ENCODE peak calls at places on chromosomes 11 and 22, in seven cellular contexts. One of them, this sample, is unnamed.

GRCh38 chr11:16909375-16910035 is 104.7 kb downstream of the PLEKHA7 start:
- DNase-seq in GM23338: no peak
- DNase-seq in PC-3: no peak
- DNase-seq in fibroblast of lung: no peak
- DNase-seq in PC-9: no peak
- DNase-seq in endothelial cell of umbilical vein: no peak
- DNase-seq in neural progenitor cell: no peak
- DNase-seq in this sample: no peak

GRCh38 chr22:23204541-23205157 is 24.3 kb downstream of the BCR start:
- DNase-seq in GM23338: no peak
- DNase-seq in PC-3: no peak
- DNase-seq in fibroblast of lung: peak
- DNase-seq in PC-9: peak
- DNase-seq in endothelial cell of umbilical vein: no peak
- DNase-seq in neural progenitor cell: no peak
- DNase-seq in this sample: no peak

GRCh38 chr22:44969817-44970216 is 40.0 kb downstream of the PHF21B start:
- DNase-seq in GM23338: no peak
- DNase-seq in PC-3: no peak
- DNase-seq in fibroblast of lung: no peak
- DNase-seq in PC-9: no peak
- DNase-seq in endothelial cell of umbilical vein: no peak
- DNase-seq in neural progenitor cell: no peak
- DNase-seq in this sample: no peak

GRCh38 chr22:22378446-22379415 is 129.8 kb downstream of the ZNF280B start:
- DNase-seq in GM23338: no peak
- DNase-seq in PC-3: no peak
- DNase-seq in fibroblast of lung: no peak
- DNase-seq in PC-9: no peak
- DNase-seq in endothelial cell of umbilical vein: no peak
- DNase-seq in neural progenitor cell: no peak
- DNase-seq in this sample: no peak

GRCh38 chr22:45548991-45549736 is 46.5 kb downstream of the FBLN1 start:
- DNase-seq in GM23338: peak
- DNase-seq in PC-3: peak
- DNase-seq in fibroblast of lung: peak
- DNase-seq in PC-9: peak
- DNase-seq in endothelial cell of umbilical vein: no peak
- DNase-seq in neural progenitor cell: peak
- DNase-seq in this sample: peak

GRCh38 chr11:45997599-45997998 is 75.1 kb downstream of the LARGE2 start:
- DNase-seq in GM23338: no peak
- DNase-seq in PC-3: peak
- DNase-seq in fibroblast of lung: no peak
- DNase-seq in PC-9: no peak
- DNase-seq in endothelial cell of umbilical vein: no peak
- DNase-seq in neural progenitor cell: no peak
- DNase-seq in this sample: no peak

GRCh38 chr22:46473021-46473779 is 64.2 kb downstream of the CELSR1 start:
- DNase-seq in GM23338: no peak
- DNase-seq in PC-3: no peak
- DNase-seq in fibroblast of lung: no peak
- DNase-seq in PC-9: no peak
- DNase-seq in endothelial cell of umbilical vein: no peak
- DNase-seq in neural progenitor cell: no peak
- DNase-seq in this sample: no peak

GRCh38 chr11:94650756-94651155 is 83.6 kb downstream of the PIWIL4 start:
- DNase-seq in GM23338: no peak
- DNase-seq in PC-3: no peak
- DNase-seq in fibroblast of lung: no peak
- DNase-seq in PC-9: no peak
- DNase-seq in endothelial cell of umbilical vein: no peak
- DNase-seq in neural progenitor cell: no peak
- DNase-seq in this sample: no peak

GRCh38 chr22:47288640-47289039 is 526.2 kb downstream of the TBC1D22A start:
- DNase-seq in GM23338: no peak
- DNase-seq in PC-3: no peak
- DNase-seq in fibroblast of lung: no peak
- DNase-seq in PC-9: no peak
- DNase-seq in endothelial cell of umbilical vein: no peak
- DNase-seq in neural progenitor cell: no peak
- DNase-seq in this sample: no peak

GRCh38 chr11:126163074-126163700 is 48.3 kb downstream of the RPUSD4 start:
- DNase-seq in GM23338: no peak
- DNase-seq in PC-3: peak
- DNase-seq in fibroblast of lung: peak
- DNase-seq in PC-9: no peak
- DNase-seq in endothelial cell of umbilical vein: no peak
- DNase-seq in neural progenitor cell: peak
- DNase-seq in this sample: no peak

GRCh38 chr11:66476841-66477251 is 3.4 kb upstream of the DPP3 start:
- DNase-seq in GM23338: peak
- DNase-seq in PC-3: no peak
- DNase-seq in fibroblast of lung: no peak
- DNase-seq in PC-9: no peak
- DNase-seq in endothelial cell of umbilical vein: no peak
- DNase-seq in neural progenitor cell: peak
- DNase-seq in this sample: no peak

GRCh38 chr11:8709777-8710176 is 27.2 kb downstream of the RPL27A start:
- DNase-seq in GM23338: no peak
- DNase-seq in PC-3: no peak
- DNase-seq in fibroblast of lung: no peak
- DNase-seq in PC-9: no peak
- DNase-seq in endothelial cell of umbilical vein: no peak
- DNase-seq in neural progenitor cell: no peak
- DNase-seq in this sample: no peak

GRCh38 chr11:78200553-78200952 is 11.8 kb downstream of the USP35 start:
- DNase-seq in GM23338: no peak
- DNase-seq in PC-3: no peak
- DNase-seq in fibroblast of lung: no peak
- DNase-seq in PC-9: no peak
- DNase-seq in endothelial cell of umbilical vein: no peak
- DNase-seq in neural progenitor cell: no peak
- DNase-seq in this sample: no peak

GRCh38 chr11:118081241-118081958 is 4.5 kb downstream of the TMPRSS4 start:
- DNase-seq in GM23338: no peak
- DNase-seq in PC-3: no peak
- DNase-seq in fibroblast of lung: no peak
- DNase-seq in PC-9: no peak
- DNase-seq in endothelial cell of umbilical vein: no peak
- DNase-seq in neural progenitor cell: no peak
- DNase-seq in this sample: no peak

GRCh38 chr11:121282886-121283502 is 9.6 kb upstream of the SC5D start:
- DNase-seq in GM23338: no peak
- DNase-seq in PC-3: no peak
- DNase-seq in fibroblast of lung: no peak
- DNase-seq in PC-9: no peak
- DNase-seq in endothelial cell of umbilical vein: no peak
- DNase-seq in neural progenitor cell: no peak
- DNase-seq in this sample: no peak

GRCh38 chr22:29400576-29400975 is 12.2 kb upstream of the AP1B1 start:
- DNase-seq in GM23338: no peak
- DNase-seq in PC-3: peak
- DNase-seq in fibroblast of lung: no peak
- DNase-seq in PC-9: no peak
- DNase-seq in endothelial cell of umbilical vein: no peak
- DNase-seq in neural progenitor cell: no peak
- DNase-seq in this sample: no peak

GRCh38 chr11:119310682-119311052 is 6.3 kb downstream of the MCAM start:
- DNase-seq in GM23338: no peak
- DNase-seq in PC-3: no peak
- DNase-seq in fibroblast of lung: no peak
- DNase-seq in PC-9: no peak
- DNase-seq in endothelial cell of umbilical vein: no peak
- DNase-seq in neural progenitor cell: no peak
- DNase-seq in this sample: no peak

GRCh38 chr22:48438791-48439559 is 1388.7 kb downstream of the BRD1 start:
- DNase-seq in GM23338: no peak
- DNase-seq in PC-3: no peak
- DNase-seq in fibroblast of lung: peak
- DNase-seq in PC-9: no peak
- DNase-seq in endothelial cell of umbilical vein: no peak
- DNase-seq in neural progenitor cell: no peak
- DNase-seq in this sample: no peak

GRCh38 chr22:44430716-44431115 is 67.3 kb downstream of the RTL6 start:
- DNase-seq in GM23338: no peak
- DNase-seq in PC-3: no peak
- DNase-seq in fibroblast of lung: no peak
- DNase-seq in PC-9: no peak
- DNase-seq in endothelial cell of umbilical vein: no peak
- DNase-seq in neural progenitor cell: no peak
- DNase-seq in this sample: no peak

GRCh38 chr11:97739892-97740782 is 1280.6 kb upstream of the CNTN5 start:
- DNase-seq in GM23338: no peak
- DNase-seq in PC-3: peak
- DNase-seq in fibroblast of lung: peak
- DNase-seq in PC-9: no peak
- DNase-seq in endothelial cell of umbilical vein: peak
- DNase-seq in neural progenitor cell: no peak
- DNase-seq in this sample: peak

GRCh38 chr11:123302751-123303195 is 107.7 kb upstream of the CLMP start:
- DNase-seq in GM23338: peak
- DNase-seq in PC-3: peak
- DNase-seq in fibroblast of lung: peak
- DNase-seq in PC-9: no peak
- DNase-seq in endothelial cell of umbilical vein: no peak
- DNase-seq in neural progenitor cell: peak
- DNase-seq in this sample: peak

GRCh38 chr11:123299721-123300120 is 104.7 kb upstream of the CLMP start:
- DNase-seq in GM23338: no peak
- DNase-seq in PC-3: no peak
- DNase-seq in fibroblast of lung: no peak
- DNase-seq in PC-9: no peak
- DNase-seq in endothelial cell of umbilical vein: no peak
- DNase-seq in neural progenitor cell: no peak
- DNase-seq in this sample: no peak

GRCh38 chr11:123300874-123301695 is 106.0 kb upstream of the CLMP start:
- DNase-seq in GM23338: no peak
- DNase-seq in PC-3: peak
- DNase-seq in fibroblast of lung: peak
- DNase-seq in PC-9: no peak
- DNase-seq in endothelial cell of umbilical vein: peak
- DNase-seq in neural progenitor cell: no peak
- DNase-seq in this sample: no peak

GRCh38 chr11:123303924-123304323 is 108.9 kb upstream of the CLMP start:
- DNase-seq in GM23338: peak
- DNase-seq in PC-3: no peak
- DNase-seq in fibroblast of lung: no peak
- DNase-seq in PC-9: no peak
- DNase-seq in endothelial cell of umbilical vein: no peak
- DNase-seq in neural progenitor cell: no peak
- DNase-seq in this sample: no peak

DNA sequence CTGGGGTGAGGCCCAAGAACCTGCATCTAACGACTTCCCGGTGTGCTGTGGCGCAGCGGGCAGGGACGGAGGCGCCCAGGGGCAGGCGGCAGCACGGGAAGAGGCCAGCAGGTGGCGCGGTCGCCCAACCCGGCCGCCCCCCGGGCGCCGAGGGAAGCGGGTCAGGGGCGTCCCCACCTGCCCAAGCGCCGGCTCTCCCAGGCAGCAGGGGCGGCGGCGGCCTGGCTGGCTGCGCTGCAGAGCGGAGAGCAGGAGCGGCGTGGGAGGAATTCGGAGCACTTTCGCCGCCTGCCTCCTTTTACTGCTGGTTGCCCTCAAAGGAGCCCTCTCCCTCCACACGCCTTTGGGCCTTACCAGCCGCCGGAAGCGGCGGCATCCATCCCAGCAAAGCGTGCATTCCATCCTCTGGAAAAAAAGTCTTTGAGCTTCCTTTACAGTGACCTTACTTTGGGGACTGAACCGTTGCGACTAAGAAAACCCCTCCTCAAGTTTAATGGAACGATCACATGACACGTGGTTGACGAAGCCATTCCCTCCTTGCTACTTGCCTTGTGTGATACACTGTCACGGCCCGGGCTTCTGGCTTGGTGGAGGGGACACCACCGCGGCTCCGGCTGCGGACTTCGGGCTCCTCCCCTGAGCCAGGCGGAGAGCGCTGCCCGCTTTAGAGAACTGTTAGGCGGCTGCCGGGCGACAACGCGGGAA is 106.8 kb upstream of the CLMP start:
- DNase-seq in GM23338: peak
- DNase-seq in PC-3: peak
- DNase-seq in fibroblast of lung: peak
- DNase-seq in PC-9: peak
- DNase-seq in endothelial cell of umbilical vein: peak
- DNase-seq in neural progenitor cell: peak
- DNase-seq in this sample: peak
- TF ChIP-seq EZH2 in GM23338: no peak
- TF ChIP-seq EZH2 in PC-3: no peak
- TF ChIP-seq EZH2 in fibroblast of lung: no peak
- TF ChIP-seq EZH2 in PC-9: no peak
- TF ChIP-seq EZH2 in endothelial cell of umbilical vein: peak
- TF ChIP-seq EZH2 in neural progenitor cell: no peak
- TF ChIP-seq EZH2 in this sample: no peak

DNA sequence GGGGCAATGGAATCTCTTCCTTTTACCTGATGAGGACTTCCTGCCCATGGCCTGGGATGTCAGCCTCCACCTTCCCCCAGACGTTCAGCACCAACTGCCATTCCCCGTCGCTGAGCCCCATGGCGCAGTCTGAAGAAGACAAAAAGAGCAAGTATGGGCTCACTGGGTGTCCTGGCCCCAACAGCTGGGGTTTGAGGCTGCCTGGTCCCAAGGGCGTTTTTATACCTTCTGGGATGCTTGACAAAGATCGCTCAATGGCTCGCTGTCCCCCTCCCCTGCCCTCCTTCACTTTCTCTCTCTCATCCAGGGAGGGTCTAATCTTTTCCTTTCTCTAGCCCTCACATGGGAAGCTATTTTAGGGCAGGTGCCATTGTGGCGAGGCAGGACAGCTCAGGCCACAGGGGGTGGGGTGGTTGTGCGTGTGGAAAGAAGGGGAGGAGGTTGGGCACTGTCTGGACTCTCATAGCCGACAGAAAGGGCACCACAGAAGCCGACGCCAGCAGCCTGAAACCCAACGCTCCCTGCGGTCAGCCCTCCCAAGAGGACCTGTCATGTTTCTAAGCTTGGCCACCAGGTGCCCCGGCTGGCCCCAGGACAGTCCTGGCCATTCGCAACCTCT is at the start of gene MB:
- DNase-seq in GM23338: no peak
- DNase-seq in PC-3: no peak
- DNase-seq in fibroblast of lung: no peak
- DNase-seq in PC-9: no peak
- DNase-seq in endothelial cell of umbilical vein: no peak
- DNase-seq in neural progenitor cell: no peak
- DNase-seq in this sample: no peak
- TF ChIP-seq EZH2 in GM23338: no peak
- TF ChIP-seq EZH2 in PC-3: no peak
- TF ChIP-seq EZH2 in fibroblast of lung: no peak
- TF ChIP-seq EZH2 in PC-9: no peak
- TF ChIP-seq EZH2 in endothelial cell of umbilical vein: no peak
- TF ChIP-seq EZH2 in neural progenitor cell: no peak
- TF ChIP-seq EZH2 in this sample: no peak

GRCh38 chr11:79440451-79441158 is at the start of gene TENM4:
- DNase-seq in GM23338: peak
- DNase-seq in PC-3: peak
- DNase-seq in fibroblast of lung: peak
- DNase-seq in PC-9: no peak
- DNase-seq in endothelial cell of umbilical vein: peak
- DNase-seq in neural progenitor cell: peak
- DNase-seq in this sample: peak
- TF ChIP-seq EZH2 in GM23338: no peak
- TF ChIP-seq EZH2 in PC-3: no peak
- TF ChIP-seq EZH2 in fibroblast of lung: no peak
- TF ChIP-seq EZH2 in PC-9: no peak
- TF ChIP-seq EZH2 in endothelial cell of umbilical vein: peak
- TF ChIP-seq EZH2 in neural progenitor cell: no peak
- TF ChIP-seq EZH2 in this sample: no peak

GRCh38 chr11:10933455-10934292 is 75.8 kb upstream of the ZBED5 start:
- DNase-seq in GM23338: peak
- DNase-seq in PC-3: peak
- DNase-seq in fibroblast of lung: peak
- DNase-seq in PC-9: peak
- DNase-seq in endothelial cell of umbilical vein: peak
- DNase-seq in neural progenitor cell: peak
- DNase-seq in this sample: peak
- TF ChIP-seq EZH2 in GM23338: no peak
- TF ChIP-seq EZH2 in PC-3: no peak
- TF ChIP-seq EZH2 in fibroblast of lung: no peak
- TF ChIP-seq EZH2 in PC-9: no peak
- TF ChIP-seq EZH2 in endothelial cell of umbilical vein: no peak
- TF ChIP-seq EZH2 in neural progenitor cell: peak
- TF ChIP-seq EZH2 in this sample: no peak